ENCODE peak calls at places on chromosomes 3 and 15, in nine cellular contexts. One of them, this sample, is unnamed.

GRCh38 chr3:179068779-179069530 is 2.7 kb downstream of the ZMAT3 start:
- DNase-seq in RWPE1: peak
- DNase-seq in PC-3: peak
- DNase-seq in H9: no peak
- DNase-seq in astrocyte: no peak
- DNase-seq in sigmoid colon: no peak
- DNase-seq in CD4-positive, CD25-positive, alpha-beta regulatory T cell: peak
- DNase-seq in right cardiac atrium: no peak
- DNase-seq in PC-9: no peak
- DNase-seq in this sample: no peak

GRCh38 chr3:29137601-29138000 is 143.3 kb upstream of the RBMS3 start:
- DNase-seq in RWPE1: no peak
- DNase-seq in PC-3: peak
- DNase-seq in H9: no peak
- DNase-seq in astrocyte: no peak
- DNase-seq in sigmoid colon: no peak
- DNase-seq in CD4-positive, CD25-positive, alpha-beta regulatory T cell: no peak
- DNase-seq in right cardiac atrium: no peak
- DNase-seq in PC-9: no peak
- DNase-seq in this sample: no peak

GRCh38 chr3:128081846-128082245 is 29.6 kb downstream of the SEC61A1 start:
- DNase-seq in RWPE1: no peak
- DNase-seq in PC-3: peak
- DNase-seq in H9: no peak
- DNase-seq in astrocyte: peak
- DNase-seq in sigmoid colon: peak
- DNase-seq in CD4-positive, CD25-positive, alpha-beta regulatory T cell: no peak
- DNase-seq in right cardiac atrium: no peak
- DNase-seq in PC-9: no peak
- DNase-seq in this sample: peak

GRCh38 chr3:48268381-48268935 is 27.6 kb downstream of the ZNF589 start:
- DNase-seq in RWPE1: peak
- DNase-seq in PC-3: peak
- DNase-seq in H9: no peak
- DNase-seq in astrocyte: peak
- DNase-seq in sigmoid colon: no peak
- DNase-seq in CD4-positive, CD25-positive, alpha-beta regulatory T cell: peak
- DNase-seq in right cardiac atrium: no peak
- DNase-seq in PC-9: peak
- DNase-seq in this sample: no peak

GRCh38 chr15:66862111-66862815 is 160.2 kb downstream of the SMAD6 start:
- DNase-seq in RWPE1: peak
- DNase-seq in PC-3: peak
- DNase-seq in H9: peak
- DNase-seq in astrocyte: no peak
- DNase-seq in sigmoid colon: no peak
- DNase-seq in CD4-positive, CD25-positive, alpha-beta regulatory T cell: no peak
- DNase-seq in right cardiac atrium: no peak
- DNase-seq in PC-9: no peak
- DNase-seq in this sample: no peak

GRCh38 chr3:169891886-169892285 is 19.5 kb upstream of the SAMD7 start:
- DNase-seq in RWPE1: no peak
- DNase-seq in PC-3: no peak
- DNase-seq in H9: no peak
- DNase-seq in astrocyte: no peak
- DNase-seq in sigmoid colon: no peak
- DNase-seq in CD4-positive, CD25-positive, alpha-beta regulatory T cell: no peak
- DNase-seq in right cardiac atrium: no peak
- DNase-seq in PC-9: no peak
- DNase-seq in this sample: no peak

GRCh38 chr3:143686638-143687197 is 161.6 kb downstream of the SLC9A9 start:
- DNase-seq in RWPE1: no peak
- DNase-seq in PC-3: no peak
- DNase-seq in H9: no peak
- DNase-seq in astrocyte: no peak
- DNase-seq in sigmoid colon: no peak
- DNase-seq in CD4-positive, CD25-positive, alpha-beta regulatory T cell: no peak
- DNase-seq in right cardiac atrium: no peak
- DNase-seq in PC-9: no peak
- DNase-seq in this sample: no peak

GRCh38 chr3:184977796-184978195 is 165.8 kb downstream of the VPS8 start:
- DNase-seq in RWPE1: no peak
- DNase-seq in PC-3: no peak
- DNase-seq in H9: no peak
- DNase-seq in astrocyte: no peak
- DNase-seq in sigmoid colon: no peak
- DNase-seq in CD4-positive, CD25-positive, alpha-beta regulatory T cell: no peak
- DNase-seq in right cardiac atrium: no peak
- DNase-seq in PC-9: no peak
- DNase-seq in this sample: no peak

GRCh38 chr3:45654344-45654934 is 34.8 kb upstream of the SACM1L start:
- DNase-seq in RWPE1: no peak
- DNase-seq in PC-3: peak
- DNase-seq in H9: no peak
- DNase-seq in astrocyte: no peak
- DNase-seq in sigmoid colon: no peak
- DNase-seq in CD4-positive, CD25-positive, alpha-beta regulatory T cell: no peak
- DNase-seq in right cardiac atrium: no peak
- DNase-seq in PC-9: no peak
- DNase-seq in this sample: no peak
- H3K27ac ChIP-seq in RWPE1: no peak
- H3K27ac ChIP-seq in PC-3: no peak
- H3K27ac ChIP-seq in H9: no peak
- H3K27ac ChIP-seq in astrocyte: no peak
- H3K27ac ChIP-seq in sigmoid colon: no peak
- H3K27ac ChIP-seq in CD4-positive, CD25-positive, alpha-beta regulatory T cell: no peak
- H3K27ac ChIP-seq in right cardiac atrium: no peak
- H3K27ac ChIP-seq in PC-9: peak
- H3K27ac ChIP-seq in this sample: peak

GRCh38 chr3:152321806-152322377 is 53.2 kb downstream of the MBNL1 start:
- DNase-seq in RWPE1: no peak
- DNase-seq in PC-3: no peak
- DNase-seq in H9: no peak
- DNase-seq in astrocyte: no peak
- DNase-seq in sigmoid colon: no peak
- DNase-seq in CD4-positive, CD25-positive, alpha-beta regulatory T cell: no peak
- DNase-seq in right cardiac atrium: no peak
- DNase-seq in PC-9: peak
- DNase-seq in this sample: no peak
- H3K27ac ChIP-seq in RWPE1: no peak
- H3K27ac ChIP-seq in PC-3: no peak
- H3K27ac ChIP-seq in H9: no peak
- H3K27ac ChIP-seq in astrocyte: no peak
- H3K27ac ChIP-seq in sigmoid colon: peak
- H3K27ac ChIP-seq in CD4-positive, CD25-positive, alpha-beta regulatory T cell: peak
- H3K27ac ChIP-seq in right cardiac atrium: no peak
- H3K27ac ChIP-seq in PC-9: no peak
- H3K27ac ChIP-seq in this sample: peak

GRCh38 chr3:149315694-149316093 is 17.7 kb downstream of the TM4SF18 start:
- DNase-seq in RWPE1: no peak
- DNase-seq in PC-3: no peak
- DNase-seq in H9: no peak
- DNase-seq in astrocyte: no peak
- DNase-seq in sigmoid colon: no peak
- DNase-seq in CD4-positive, CD25-positive, alpha-beta regulatory T cell: no peak
- DNase-seq in right cardiac atrium: peak
- DNase-seq in PC-9: no peak
- DNase-seq in this sample: no peak
- H3K27ac ChIP-seq in RWPE1: no peak
- H3K27ac ChIP-seq in PC-3: peak
- H3K27ac ChIP-seq in H9: no peak
- H3K27ac ChIP-seq in astrocyte: peak
- H3K27ac ChIP-seq in sigmoid colon: no peak
- H3K27ac ChIP-seq in CD4-positive, CD25-positive, alpha-beta regulatory T cell: no peak
- H3K27ac ChIP-seq in right cardiac atrium: no peak
- H3K27ac ChIP-seq in PC-9: peak
- H3K27ac ChIP-seq in this sample: peak

GRCh38 chr3:78734048-78734637 is 1033.7 kb downstream of the ROBO1 start:
- DNase-seq in RWPE1: no peak
- DNase-seq in PC-3: peak
- DNase-seq in H9: no peak
- DNase-seq in astrocyte: peak
- DNase-seq in sigmoid colon: no peak
- DNase-seq in CD4-positive, CD25-positive, alpha-beta regulatory T cell: no peak
- DNase-seq in right cardiac atrium: no peak
- DNase-seq in PC-9: no peak
- DNase-seq in this sample: no peak
- H3K27ac ChIP-seq in RWPE1: no peak
- H3K27ac ChIP-seq in PC-3: no peak
- H3K27ac ChIP-seq in H9: no peak
- H3K27ac ChIP-seq in astrocyte: no peak
- H3K27ac ChIP-seq in sigmoid colon: no peak
- H3K27ac ChIP-seq in CD4-positive, CD25-positive, alpha-beta regulatory T cell: no peak
- H3K27ac ChIP-seq in right cardiac atrium: no peak
- H3K27ac ChIP-seq in PC-9: no peak
- H3K27ac ChIP-seq in this sample: no peak